ENCODE peak calls at places on chromosomes 16 and 17, in five cellular contexts. One of them, this sample, is unnamed.

GRCh38 chr16:67021321-67021720 is 7.6 kb upstream of the CBFB start:
- DNase-seq in uterus: no peak
- DNase-seq in CD4-positive, alpha-beta T cell: no peak
- DNase-seq in substantia nigra: no peak
- DNase-seq in brain microvascular endothelial cell: no peak
- DNase-seq in this sample: no peak

GRCh38 chr17:81734405-81735055 is 22.4 kb downstream of the SLC25A10 start:
- DNase-seq in substantia nigra: no peak
- DNase-seq in CD4-positive, alpha-beta T cell: no peak
- DNase-seq in brain microvascular endothelial cell: no peak
- DNase-seq in uterus: no peak
- DNase-seq in this sample: peak; percentile 48

GRCh38 chr16:84095466-84095865 is 21.3 kb downstream of the MBTPS1 start:
- DNase-seq in brain microvascular endothelial cell: no peak
- DNase-seq in uterus: no peak
- DNase-seq in substantia nigra: no peak
- DNase-seq in CD4-positive, alpha-beta T cell: no peak
- DNase-seq in this sample: no peak

GRCh38 chr16:56203052-56203451 is 11.8 kb downstream of the GNAO1 start:
- DNase-seq in brain microvascular endothelial cell: peak; percentile 19
- DNase-seq in substantia nigra: no peak
- DNase-seq in CD4-positive, alpha-beta T cell: peak; percentile 31
- DNase-seq in uterus: no peak
- DNase-seq in this sample: no peak

GRCh38 chr17:75980188-75981018 is 1.4 kb downstream of the TEN1 start:
- DNase-seq in brain microvascular endothelial cell: no peak
- DNase-seq in uterus: no peak
- DNase-seq in substantia nigra: no peak
- DNase-seq in CD4-positive, alpha-beta T cell: no peak
- DNase-seq in this sample: no peak

GRCh38 chr16:85564277-85565051 is 48.7 kb upstream of the GSE1 start:
- DNase-seq in uterus: no peak
- DNase-seq in CD4-positive, alpha-beta T cell: no peak
- DNase-seq in substantia nigra: no peak
- DNase-seq in brain microvascular endothelial cell: no peak
- DNase-seq in this sample: no peak

GRCh38 chr16:81646561-81646960 is 132.5 kb upstream of the PLCG2 start:
- DNase-seq in CD4-positive, alpha-beta T cell: no peak
- DNase-seq in uterus: no peak
- DNase-seq in brain microvascular endothelial cell: no peak
- DNase-seq in substantia nigra: no peak
- DNase-seq in this sample: no peak

GRCh38 chr17:7307686-7308624 is 527 bp downstream of the EIF5A start:
- DNase-seq in uterus: peak; percentile 68
- DNase-seq in substantia nigra: peak; percentile 41
- DNase-seq in CD4-positive, alpha-beta T cell: peak; percentile 31
- DNase-seq in brain microvascular endothelial cell: no peak
- DNase-seq in this sample: peak; percentile 70

GRCh38 chr17:45963889-45964288 is 35.2 kb upstream of the STH start:
- DNase-seq in brain microvascular endothelial cell: no peak
- DNase-seq in substantia nigra: no peak
- DNase-seq in CD4-positive, alpha-beta T cell: no peak
- DNase-seq in uterus: no peak
- DNase-seq in this sample: no peak

GRCh38 chr16:58459344-58460218 is 40.4 kb upstream of the NDRG4 start:
- DNase-seq in substantia nigra: no peak
- DNase-seq in brain microvascular endothelial cell: peak; percentile 56
- DNase-seq in CD4-positive, alpha-beta T cell: no peak
- DNase-seq in uterus: peak; percentile 73
- DNase-seq in this sample: no peak

GRCh38 chr16:71637398-71637797 is 11.4 kb downstream of the MARVELD3 start:
- DNase-seq in CD4-positive, alpha-beta T cell: no peak
- DNase-seq in uterus: no peak
- DNase-seq in brain microvascular endothelial cell: peak; percentile 90
- DNase-seq in substantia nigra: no peak
- DNase-seq in this sample: no peak

GRCh38 chr17:39400547-39401411 is 647 bp downstream of the FBXL20 start:
- DNase-seq in brain microvascular endothelial cell: peak; percentile 0
- DNase-seq in substantia nigra: no peak
- DNase-seq in CD4-positive, alpha-beta T cell: peak; percentile 3
- DNase-seq in uterus: no peak
- DNase-seq in this sample: peak; percentile 55

GRCh38 chr17:550041-550398 is 164.6 kb downstream of the VPS53 start:
- DNase-seq in uterus: no peak
- DNase-seq in brain microvascular endothelial cell: no peak
- DNase-seq in CD4-positive, alpha-beta T cell: no peak
- DNase-seq in substantia nigra: no peak
- DNase-seq in this sample: no peak
- H3K27ac ChIP-seq in uterus: no peak overlapping the region
- H3K27ac ChIP-seq in brain microvascular endothelial cell: no peak overlapping the region
- H3K27ac ChIP-seq in CD4-positive, alpha-beta T cell: no peak overlapping the region
- H3K27ac ChIP-seq in substantia nigra: no peak overlapping the region
- H3K27ac ChIP-seq in this sample: peak overlapping the region; percentile 66

GRCh38 chr16:30606004-30606403 is 4.2 kb downstream of the ZNF689 start:
- DNase-seq in substantia nigra: no peak
- DNase-seq in CD4-positive, alpha-beta T cell: no peak
- DNase-seq in uterus: no peak
- DNase-seq in brain microvascular endothelial cell: no peak
- DNase-seq in this sample: no peak

GRCh38 chr16:30605148-30605547 is 5.0 kb downstream of the ZNF689 start:
- DNase-seq in uterus: no peak
- DNase-seq in CD4-positive, alpha-beta T cell: no peak
- DNase-seq in brain microvascular endothelial cell: no peak
- DNase-seq in substantia nigra: no peak
- DNase-seq in this sample: peak; percentile 63

GRCh38 chr16:30603945-30604315 is 6.3 kb downstream of the ZNF689 start:
- DNase-seq in substantia nigra: no peak
- DNase-seq in brain microvascular endothelial cell: no peak
- DNase-seq in uterus: no peak
- DNase-seq in CD4-positive, alpha-beta T cell: no peak
- DNase-seq in this sample: no peak

GRCh38 chr16:30602595-30603277 is 7.5 kb downstream of the ZNF689 start:
- DNase-seq in brain microvascular endothelial cell: no peak
- DNase-seq in uterus: no peak
- DNase-seq in substantia nigra: no peak
- DNase-seq in CD4-positive, alpha-beta T cell: no peak
- DNase-seq in this sample: no peak

DNA sequence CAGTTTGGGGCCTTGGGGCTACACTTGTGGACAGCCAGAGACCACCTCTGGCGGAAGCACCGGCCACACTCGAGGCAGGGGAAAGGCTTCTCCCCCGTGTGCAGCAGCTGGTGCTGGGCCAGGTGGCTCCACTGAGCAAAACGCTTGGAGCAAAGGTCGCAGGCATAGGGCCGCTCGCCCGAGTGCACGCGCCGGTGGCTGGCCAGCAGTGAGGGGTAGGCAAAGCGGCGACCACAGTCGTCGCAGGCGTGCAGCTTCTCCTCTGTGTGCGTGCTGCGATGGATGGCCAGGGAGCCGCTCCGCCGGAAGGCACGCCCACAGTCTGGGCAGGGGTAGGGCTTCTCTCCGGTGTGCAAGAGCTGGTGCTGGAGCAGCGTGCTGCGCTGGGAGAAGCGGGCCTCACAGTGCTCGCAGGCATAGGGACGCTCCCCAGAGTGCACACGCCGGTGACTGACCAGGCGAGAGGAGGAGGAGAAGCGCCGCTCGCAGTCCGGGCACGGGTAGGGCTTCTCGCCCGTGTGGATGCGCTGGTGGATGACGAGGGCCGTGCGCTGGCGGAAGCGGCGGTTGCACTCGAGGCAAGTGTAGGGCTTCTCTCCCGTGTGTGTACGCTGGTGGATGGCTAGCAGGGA is 5.8 kb downstream of the ZNF689 start:
- DNase-seq in substantia nigra: no peak
- DNase-seq in CD4-positive, alpha-beta T cell: no peak
- DNase-seq in uterus: no peak
- DNase-seq in brain microvascular endothelial cell: no peak
- DNase-seq in this sample: no peak
- H3K27ac ChIP-seq in substantia nigra: peak overlapping the region; percentile 38
- H3K27ac ChIP-seq in CD4-positive, alpha-beta T cell: no peak overlapping the region
- H3K27ac ChIP-seq in uterus: no peak overlapping the region
- H3K27ac ChIP-seq in brain microvascular endothelial cell: no peak overlapping the region
- H3K27ac ChIP-seq in this sample: no peak overlapping the region

GRCh38 chr17:77408284-77408683 is 267.5 kb downstream of the SEC14L1 start:
- DNase-seq in CD4-positive, alpha-beta T cell: no peak
- DNase-seq in uterus: peak; percentile 73
- DNase-seq in substantia nigra: no peak
- DNase-seq in brain microvascular endothelial cell: no peak
- DNase-seq in this sample: no peak
- H3K27ac ChIP-seq in CD4-positive, alpha-beta T cell: peak overlapping the region; percentile 61
- H3K27ac ChIP-seq in uterus: peak overlapping the region; percentile 83
- H3K27ac ChIP-seq in substantia nigra: no peak overlapping the region
- H3K27ac ChIP-seq in brain microvascular endothelial cell: no peak overlapping the region
- H3K27ac ChIP-seq in this sample: peak overlapping the region; percentile 59

GRCh38 chr17:37797206-37797605 is 52.3 kb upstream of the HNF1B start:
- DNase-seq in brain microvascular endothelial cell: no peak
- DNase-seq in substantia nigra: no peak
- DNase-seq in uterus: no peak
- DNase-seq in CD4-positive, alpha-beta T cell: no peak
- DNase-seq in this sample: no peak

GRCh38 chr17:37791985-37792384 is 47.1 kb upstream of the HNF1B start:
- DNase-seq in uterus: no peak
- DNase-seq in brain microvascular endothelial cell: no peak
- DNase-seq in substantia nigra: no peak
- DNase-seq in CD4-positive, alpha-beta T cell: no peak
- DNase-seq in this sample: no peak

GRCh38 chr17:37791434-37791833 is 46.6 kb upstream of the HNF1B start:
- DNase-seq in substantia nigra: no peak
- DNase-seq in CD4-positive, alpha-beta T cell: no peak
- DNase-seq in brain microvascular endothelial cell: no peak
- DNase-seq in uterus: no peak
- DNase-seq in this sample: no peak

GRCh38 chr17:37792787-37793186 is 47.9 kb upstream of the HNF1B start:
- DNase-seq in uterus: no peak
- DNase-seq in substantia nigra: no peak
- DNase-seq in brain microvascular endothelial cell: peak; percentile 37
- DNase-seq in CD4-positive, alpha-beta T cell: no peak
- DNase-seq in this sample: no peak

DNA sequence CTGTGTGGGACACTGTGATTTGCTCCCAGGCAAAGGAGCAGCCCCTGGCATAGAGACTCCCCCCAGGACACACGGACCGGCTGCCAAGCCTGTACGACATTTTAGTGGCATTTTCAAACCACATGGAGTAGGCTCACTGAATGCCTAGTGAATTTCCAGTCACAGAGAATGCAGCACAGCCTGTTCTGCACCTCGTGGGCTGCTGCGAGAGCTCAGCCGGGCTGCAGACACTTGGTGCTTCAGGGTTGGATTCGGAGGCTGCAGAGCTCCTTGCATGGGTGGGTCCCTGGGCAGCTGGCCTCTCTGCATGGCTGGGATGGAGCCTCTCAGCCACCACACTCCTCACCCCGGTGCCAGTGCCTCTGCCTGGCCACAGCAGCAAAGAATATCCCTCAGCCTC is 51.2 kb upstream of the HNF1B start:
- DNase-seq in brain microvascular endothelial cell: no peak
- DNase-seq in CD4-positive, alpha-beta T cell: no peak
- DNase-seq in substantia nigra: no peak
- DNase-seq in uterus: no peak
- DNase-seq in this sample: no peak
- H3K27ac ChIP-seq in brain microvascular endothelial cell: no peak overlapping the region
- H3K27ac ChIP-seq in CD4-positive, alpha-beta T cell: no peak overlapping the region
- H3K27ac ChIP-seq in substantia nigra: no peak overlapping the region
- H3K27ac ChIP-seq in uterus: no peak overlapping the region
- H3K27ac ChIP-seq in this sample: no peak overlapping the region

This sample was measured in aorta.